ENCODE peak calls at places on chromosomes 5 and 9, in four cellular contexts. O is pancreas, H is transverse colon, R is mucosa of descending colon. L is an unnamed sample. For H3K36me3, the result is how much of the 10 kb centered on the place peaks cover.

GRCh38 chr9:36301227-36301626 is 43.0 kb upstream of the GNE start:
- DNase-seq in H (no peak), O (no peak), R (no peak), L (no peak)

GRCh38 chr5:127933348-127933747 is 150.2 kb upstream of the SLC12A2 start:
- DNase-seq in O (no peak), H (no peak), R (no peak), L (no peak)

GRCh38 chr5:22663124-22663523 is 190.0 kb downstream of the CDH12 start:
- DNase-seq in O (no peak), R (no peak), H (no peak), L (no peak)

GRCh38 chr5:137741-138140 is 45.8 kb downstream of the PLEKHG4B start:
- DNase-seq in H (no peak), R (no peak), O (no peak), L (no peak)

GRCh38 chr5:135534609-135535419 is 950 bp downstream of the NEUROG1 start:
- DNase-seq in H (no peak), R (no peak), O (no peak), L (no peak)

GRCh38 chr5:66840527-66841013 is 244.4 kb downstream of the MAST4 start:
- DNase-seq in O (no peak), R (no peak), H (no peak), L (no peak)

GRCh38 chr9:122346478-122347347 is 24.1 kb upstream of the PTGS1 start:
- DNase-seq in O (peak), H (peak), R (peak), L (peak)

GRCh38 chr5:15021286-15022046 is 149.9 kb upstream of the ANKH start:
- DNase-seq in H (no peak), R (no peak), O (no peak), L (no peak)

GRCh38 chr5:74966151-74967050 is 86.0 kb downstream of the GCNT4 start:
- DNase-seq in H (peak), R (peak), O (no peak), L (no peak)

GRCh38 chr9:22141906-22142305 is 132.8 kb upstream of the CDKN2B start:
- DNase-seq in H (no peak), O (no peak), R (no peak), L (no peak)

GRCh38 chr9:17597977-17598376 is 19.1 kb downstream of the SH3GL2 start:
- DNase-seq in H (no peak), R (no peak), O (no peak), L (no peak)

GRCh38 chr9:128568470-128569083 is 16.2 kb downstream of the SPTAN1 start:
- DNase-seq in O (no peak), R (no peak), H (no peak), L (no peak)
- H3K36me3 ChIP-seq in O (under half), R (under half), H (under half), L (under half)

GRCh38 chr5:78359831-78360673 is at the start of gene SCAMP1:
- DNase-seq in H (peak), O (peak), R (peak), L (peak)
- TF ChIP-seq CTCF in H (no peak), O (no peak), R (peak), L (peak)

DNA sequence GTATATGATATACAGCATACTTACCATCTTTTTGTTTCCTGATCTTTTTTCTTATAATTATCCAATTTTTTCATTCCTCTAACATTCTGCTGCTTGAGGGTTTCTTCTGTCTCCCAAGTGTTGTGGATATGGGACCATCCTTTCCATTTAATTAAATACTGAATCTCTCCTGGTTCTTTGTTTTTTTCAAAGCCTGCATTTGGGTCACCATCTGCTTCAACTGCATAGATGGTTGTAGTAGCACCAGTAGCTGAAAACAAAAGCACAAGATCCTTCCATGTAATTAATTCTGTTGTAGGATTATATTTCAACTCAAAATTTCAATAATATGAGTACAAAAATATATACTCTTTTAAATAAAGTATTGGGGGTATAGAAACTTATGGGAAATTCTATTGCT is 29.4 kb downstream of the CHD1 start:
- DNase-seq in O (no peak), R (no peak), H (no peak), L (no peak)
- H3K36me3 ChIP-seq in O (under half), R (under half), H (under half), L (under half)

GRCh38 chr9:24333629-24334028 is 212.1 kb downstream of the IZUMO3 start:
- DNase-seq in O (no peak), H (no peak), R (no peak), L (no peak)
- TF ChIP-seq CTCF in O (no peak), H (no peak), R (no peak), L (no peak)

GRCh38 chr9:116693233-116693731 is 6.2 kb downstream of the TRIM32 start:
- DNase-seq in R (no peak), H (no peak), O (no peak), L (no peak)
- H3K36me3 ChIP-seq in R (under half), H (under half), O (under half), L (under half)

DNA sequence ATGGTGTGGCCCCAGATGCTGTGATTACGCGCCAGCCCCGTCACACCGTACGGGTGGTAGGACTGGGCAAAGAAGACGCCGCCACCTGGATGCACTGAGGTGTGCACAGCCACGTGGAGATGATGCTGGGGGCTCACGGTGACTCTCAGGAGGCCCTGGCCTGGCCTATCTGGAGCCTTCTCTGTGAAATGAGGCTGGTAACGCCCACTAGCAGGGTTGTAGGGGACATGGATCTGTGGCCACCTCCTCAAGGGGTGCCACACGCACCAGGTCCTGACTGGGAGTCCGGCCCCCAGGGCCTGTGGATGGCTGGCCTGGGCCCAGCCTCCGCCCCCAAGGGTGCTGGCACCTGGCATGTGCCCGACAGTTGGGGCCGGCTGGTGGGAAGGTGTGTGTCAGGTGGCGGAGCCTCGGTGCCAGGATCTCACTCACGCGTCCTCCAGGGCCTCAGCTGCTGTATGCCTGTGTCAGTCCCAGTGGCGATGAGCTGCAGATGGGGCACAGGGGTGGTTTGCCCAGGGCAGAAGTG is 32.4 kb downstream of the NEK6 start:
- DNase-seq in R (no peak), H (peak), O (peak), L (no peak)
- TF ChIP-seq CTCF in R (no peak), H (no peak), O (no peak), L (no peak)

GRCh38 chr5:57232293-57233033 is 58.6 kb downstream of the GPBP1 start:
- DNase-seq in R (no peak), O (no peak), H (no peak), L (no peak)
- H3K36me3 ChIP-seq in R (under half), O (under half), H (under half), L (under half)

DNA sequence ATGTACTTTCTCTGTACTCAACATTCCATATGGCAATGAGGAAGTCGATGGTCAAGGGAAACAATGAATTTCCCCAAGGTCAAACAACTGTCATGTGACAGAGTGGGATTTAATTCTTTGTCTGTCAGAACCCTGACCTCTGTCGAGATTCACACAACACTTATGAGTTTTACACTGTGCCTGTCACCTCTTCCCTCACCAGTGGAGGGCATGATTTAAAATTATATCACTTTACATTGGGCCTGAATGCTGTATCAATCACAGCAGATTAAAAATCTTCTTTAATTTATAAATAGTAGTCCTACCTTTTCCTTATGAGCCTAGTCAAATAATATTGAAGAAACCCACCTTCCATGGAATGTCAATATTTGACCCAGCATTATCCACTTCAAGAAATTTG is 276.7 kb downstream of the CDH10 start:
- DNase-seq in H (no peak), R (no peak), O (no peak), L (no peak)
- TF ChIP-seq CTCF in H (no peak), R (no peak), O (no peak), L (no peak)

GRCh38 chr9:95025213-95026170 is 292.0 kb downstream of the FANCC start:
- DNase-seq in R (peak), O (peak), H (peak), L (peak)
- H3K36me3 ChIP-seq in R (under half), O (under half), H (under half), L (under half)

L was measured in lung.